ENCODE peak calls at places on chromosomes 13 and 19, in eight cellular contexts. B is tibial artery; I is psoas muscle; V is CD4-positive, alpha-beta memory T cell; P is H9; Y is breast epithelium; A is neuronal stem cell; L is lower lobe of right lung. U is an unnamed sample.

GRCh38 chr19:5579286-5579685 is 11.5 kb upstream of the TINCR start:
- DNase-seq in B (no peak), I (no peak), V (no peak), P (no peak), Y (no peak), A (no peak), L (no peak), U (no peak)

GRCh38 chr19:13839938-13840750 is 36.8 kb upstream of the NANOS3 start:
- DNase-seq in B (peak; percentile 70), I (peak; percentile 88), V (peak; percentile 51), P (peak; percentile 28), Y (peak; percentile 76), A (no peak), L (peak; percentile 81), U (peak; percentile 90)

GRCh38 chr13:98665638-98665995 is 86.9 kb downstream of the SLC15A1 start:
- DNase-seq in B (no peak), I (no peak), V (no peak), P (no peak), Y (no peak), A (no peak), L (no peak), U (no peak)

GRCh38 chr13:113407103-113407530 is 43.2 kb upstream of the GRTP1 start:
- DNase-seq in B (no peak), I (no peak), V (no peak), P (peak; percentile 24), Y (no peak), A (no peak), L (no peak), U (no peak)

GRCh38 chr19:19559942-19560341 is 21.9 kb downstream of the CILP2 start:
- DNase-seq in B (no peak), I (no peak), V (no peak), P (no peak), Y (no peak), A (no peak), L (no peak), U (no peak)

GRCh38 chr13:98487016-98487415 is 89.9 kb downstream of the STK24 start:
- DNase-seq in B (no peak), I (no peak), V (no peak), P (no peak), Y (no peak), A (no peak), L (no peak), U (no peak)

GRCh38 chr13:38575427-38575826 is 111.5 kb upstream of the FREM2 start:
- DNase-seq in B (no peak), I (no peak), V (no peak), P (no peak), Y (no peak), A (no peak), L (no peak), U (no peak)

GRCh38 chr19:48565090-48565489 is 13.1 kb downstream of the SULT2B1 start:
- DNase-seq in B (no peak), I (no peak), V (no peak), P (no peak), Y (no peak), A (no peak), L (no peak), U (no peak)

GRCh38 chr13:101309014-101309619 is 107.2 kb downstream of the NALCN start:
- DNase-seq in B (no peak), I (no peak), V (no peak), P (no peak), Y (no peak), A (no peak), L (no peak), U (no peak)

GRCh38 chr19:18879579-18880373 is 16.2 kb downstream of the CERS1 start:
- DNase-seq in B (no peak), I (no peak), V (peak; percentile 15), P (peak; percentile 93), Y (no peak), A (no peak), L (peak; percentile 50), U (no peak)

DNA sequence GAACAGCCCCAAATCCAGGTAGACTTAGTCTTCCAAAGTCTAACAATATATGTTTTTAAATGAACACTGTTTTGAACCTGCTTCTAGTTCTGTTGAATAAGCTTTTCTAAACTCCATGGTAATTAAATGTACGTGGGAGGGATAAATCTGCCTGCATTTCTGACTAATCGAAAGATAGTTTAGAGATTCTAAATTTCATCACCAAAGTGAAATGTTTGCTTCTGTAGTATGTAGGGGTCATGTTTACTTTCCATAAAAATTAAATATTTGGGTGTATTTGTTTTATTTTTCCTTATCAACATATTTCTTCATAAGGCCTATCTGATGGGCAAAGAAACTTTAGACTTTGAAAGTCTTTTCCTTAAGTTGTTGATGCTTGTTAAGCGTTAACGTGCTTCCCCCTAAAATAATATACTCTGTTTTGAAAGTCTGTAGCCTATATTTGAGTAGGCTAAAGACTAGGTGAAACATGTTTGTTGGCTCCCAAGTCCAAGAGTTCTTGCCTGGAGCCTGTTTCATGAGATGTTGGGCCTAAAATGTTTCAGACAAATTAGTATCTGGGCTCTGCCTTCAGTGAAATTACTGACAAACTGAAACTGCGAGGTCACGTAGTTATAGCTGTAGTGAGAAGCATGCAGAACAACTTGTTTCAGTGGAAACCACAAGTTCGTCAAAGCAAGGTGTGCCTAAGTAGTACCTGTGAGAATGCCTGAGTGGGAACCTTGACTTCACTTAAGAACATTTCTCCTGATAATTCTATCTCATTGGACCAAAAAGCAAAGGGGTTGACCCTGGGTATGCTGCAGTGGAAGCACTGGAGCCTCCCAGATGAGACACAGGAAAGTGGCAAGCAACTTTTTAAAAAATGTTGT is 126.2 kb downstream of the LMO7 start:
- DNase-seq in B (no peak), I (no peak), V (peak; percentile 57), P (no peak), Y (no peak), A (no peak), L (no peak), U (no peak)
- H3K27ac ChIP-seq in B (peak overlapping the region; percentile 63), I (peak overlapping the region; percentile 89), V (peak overlapping the region; percentile 40), P (no peak overlapping the region), Y (peak overlapping the region; percentile 56), A (no peak overlapping the region), L (peak overlapping the region; percentile 88), U (peak overlapping the region; percentile 69)

GRCh38 chr19:41322451-41322850 is 12.5 kb downstream of the CCDC97 start:
- DNase-seq in B (no peak), I (peak; percentile 53), V (no peak), P (no peak), Y (no peak), A (no peak), L (no peak), U (no peak)
- H3K4me1 ChIP-seq in B (no peaks in the 10 kb centered on the region), I (peaks cover 47% of the 10 kb centered on the region), V (peaks cover 22% of the 10 kb centered on the region), P (peaks cover 12% of the 10 kb centered on the region), Y (peaks cover 11% of the 10 kb centered on the region), A (peaks cover 36% of the 10 kb centered on the region), L (peaks cover 63% of the 10 kb centered on the region), U (no peaks in the 10 kb centered on the region)

DNA sequence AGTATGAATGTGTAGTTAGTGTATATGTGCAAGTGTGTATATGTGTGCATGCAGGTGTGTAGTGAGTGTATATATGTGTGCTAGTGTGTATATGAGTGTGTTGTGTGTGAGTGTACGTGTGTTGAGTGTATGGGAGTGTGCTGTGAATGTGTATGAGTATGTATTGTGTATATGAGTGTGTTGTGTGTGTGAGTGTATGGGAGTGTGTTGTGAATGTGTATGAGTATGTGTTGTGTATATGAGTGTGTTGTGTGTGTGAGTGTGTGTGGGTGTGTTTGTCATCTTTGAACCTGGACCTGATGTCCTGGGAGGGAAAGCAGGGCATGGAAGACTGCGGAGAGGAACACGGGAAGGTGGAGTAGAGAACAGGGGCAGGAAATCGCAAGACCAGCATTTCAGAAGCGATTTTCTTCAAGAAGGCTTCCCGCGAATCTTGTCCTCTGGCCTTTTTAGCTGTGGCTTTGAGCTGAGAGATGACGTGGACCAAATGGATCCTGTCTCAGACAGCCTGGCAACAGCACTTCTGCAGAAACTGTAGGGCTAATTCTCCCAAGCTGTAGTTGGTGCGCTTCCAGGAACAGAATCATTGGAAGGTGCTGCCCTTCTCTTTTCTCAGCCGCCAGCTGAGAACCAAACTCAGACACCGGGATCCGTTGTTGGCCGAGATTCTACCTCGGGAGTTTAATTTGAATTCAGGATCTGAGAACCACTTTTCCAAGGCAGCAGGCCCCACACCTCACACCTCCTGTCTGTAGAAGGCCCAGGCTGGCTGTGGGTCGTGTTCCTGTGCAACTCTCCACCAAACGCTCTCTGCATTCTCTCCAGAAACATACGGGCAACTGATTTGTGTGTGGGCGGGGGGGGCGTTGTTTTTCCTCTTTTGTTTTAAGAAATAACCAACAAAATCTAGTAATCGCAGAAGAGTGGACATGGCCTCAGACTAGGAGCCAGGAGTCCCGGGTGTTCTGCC is 94.7 kb upstream of the RAP2A start:
- DNase-seq in B (peak; percentile 44), I (no peak), V (no peak), P (no peak), Y (no peak), A (no peak), L (no peak), U (peak; percentile 74)
- H3K27ac ChIP-seq in B (peak overlapping the region; percentile 72), I (peak overlapping the region; percentile 71), V (no peak overlapping the region), P (no peak overlapping the region), Y (peak overlapping the region; percentile 61), A (no peak overlapping the region), L (no peak overlapping the region), U (no peak overlapping the region)

GRCh38 chr19:47321582-47321981 is 10.4 kb upstream of the C5AR2 start:
- DNase-seq in B (no peak), I (no peak), V (no peak), P (no peak), Y (no peak), A (no peak), L (no peak), U (no peak)

GRCh38 chr19:47322048-47322447 is 9.9 kb upstream of the C5AR2 start:
- DNase-seq in B (no peak), I (no peak), V (no peak), P (no peak), Y (no peak), A (no peak), L (no peak), U (no peak)

GRCh38 chr19:47323872-47324271 is 8.1 kb upstream of the C5AR2 start:
- DNase-seq in B (no peak), I (no peak), V (no peak), P (no peak), Y (no peak), A (no peak), L (no peak), U (no peak)

GRCh38 chr19:47316513-47316912 is 6.9 kb downstream of the C5AR1 start:
- DNase-seq in B (no peak), I (no peak), V (no peak), P (no peak), Y (no peak), A (no peak), L (no peak), U (no peak)

DNA sequence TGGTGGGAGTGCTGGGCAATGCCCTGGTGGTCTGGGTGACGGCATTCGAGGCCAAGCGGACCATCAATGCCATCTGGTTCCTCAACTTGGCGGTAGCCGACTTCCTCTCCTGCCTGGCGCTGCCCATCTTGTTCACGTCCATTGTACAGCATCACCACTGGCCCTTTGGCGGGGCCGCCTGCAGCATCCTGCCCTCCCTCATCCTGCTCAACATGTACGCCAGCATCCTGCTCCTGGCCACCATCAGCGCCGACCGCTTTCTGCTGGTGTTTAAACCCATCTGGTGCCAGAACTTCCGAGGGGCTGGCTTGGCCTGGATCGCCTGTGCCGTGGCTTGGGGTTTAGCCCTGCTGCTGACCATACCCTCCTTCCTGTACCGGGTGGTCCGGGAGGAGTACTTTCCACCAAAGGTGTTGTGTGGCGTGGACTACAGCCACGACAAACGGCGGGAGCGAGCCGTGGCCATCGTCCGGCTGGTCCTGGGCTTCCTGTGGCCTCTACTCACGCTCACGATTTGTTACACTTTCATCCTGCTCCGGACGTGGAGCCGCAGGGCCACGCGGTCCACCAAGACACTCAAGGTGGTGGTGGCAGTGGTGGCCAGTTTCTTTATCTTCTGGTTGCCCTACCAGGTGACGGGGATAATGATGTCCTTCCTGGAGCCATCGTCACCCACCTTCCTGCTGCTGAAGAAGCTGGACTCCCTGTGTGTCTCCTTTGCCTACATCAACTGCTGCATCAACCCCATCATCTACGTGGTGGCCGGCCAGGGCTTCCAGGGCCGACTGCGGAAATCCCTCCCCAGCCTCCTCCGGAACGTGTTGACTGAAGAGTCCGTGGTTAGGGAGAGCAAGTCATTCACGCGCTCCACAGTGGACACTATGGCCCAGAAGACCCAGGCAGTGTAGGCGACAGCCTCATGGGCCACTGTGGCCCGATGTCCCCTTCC is 10.5 kb downstream of the C5AR1 start:
- DNase-seq in B (no peak), I (no peak), V (no peak), P (no peak), Y (no peak), A (no peak), L (no peak), U (no peak)
- H3K4me1 ChIP-seq in B (no peaks in the 10 kb centered on the region), I (no peaks in the 10 kb centered on the region), V (no peaks in the 10 kb centered on the region), P (no peaks in the 10 kb centered on the region), Y (no peaks in the 10 kb centered on the region), A (no peaks in the 10 kb centered on the region), L (peaks cover 4% of the 10 kb centered on the region), U (no peaks in the 10 kb centered on the region)

U was measured in aorta.